ENCODE peak calls at places on chromosomes 5 and 9, in six cellular contexts. One of them, this sample, is unnamed.

GRCh38 chr5:96655085-96655484 is 7.1 kb upstream of the CAST start:
- DNase-seq in esophagus muscularis mucosa: no peak
- DNase-seq in Calu3: no peak
- DNase-seq in stimulated activated CD8-positive, alpha-beta memory T cell treated with anti-CD3 and anti-CD28 coated beads, Interleukin-7, amount 100 ng/mL, for 24 hours: no peak
- DNase-seq in NCI-H1105: no peak
- DNase-seq in GM06990: no peak
- DNase-seq in this sample: no peak

GRCh38 chr5:151695464-151695863 is 8.7 kb upstream of the SPARC start:
- DNase-seq in esophagus muscularis mucosa: no peak
- DNase-seq in stimulated activated CD8-positive, alpha-beta memory T cell treated with anti-CD3 and anti-CD28 coated beads, Interleukin-7, amount 100 ng/mL, for 24 hours: no peak
- DNase-seq in Calu3: no peak
- DNase-seq in NCI-H1105: no peak
- DNase-seq in GM06990: no peak
- DNase-seq in this sample: no peak

GRCh38 chr5:151619812-151620462 is 28.8 kb upstream of the FAT2 start:
- DNase-seq in esophagus muscularis mucosa: no peak
- DNase-seq in NCI-H1105: no peak
- DNase-seq in stimulated activated CD8-positive, alpha-beta memory T cell treated with anti-CD3 and anti-CD28 coated beads, Interleukin-7, amount 100 ng/mL, for 24 hours: no peak
- DNase-seq in GM06990: no peak
- DNase-seq in Calu3: no peak
- DNase-seq in this sample: no peak

GRCh38 chr9:121708768-121709488 is 57.5 kb downstream of the DAB2IP start:
- DNase-seq in GM06990: no peak
- DNase-seq in NCI-H1105: no peak
- DNase-seq in stimulated activated CD8-positive, alpha-beta memory T cell treated with anti-CD3 and anti-CD28 coated beads, Interleukin-7, amount 100 ng/mL, for 24 hours: no peak
- DNase-seq in esophagus muscularis mucosa: no peak
- DNase-seq in Calu3: no peak
- DNase-seq in this sample: no peak

GRCh38 chr5:101163088-101163487 is 260.0 kb upstream of the ST8SIA4 start:
- DNase-seq in NCI-H1105: no peak
- DNase-seq in esophagus muscularis mucosa: no peak
- DNase-seq in Calu3: no peak
- DNase-seq in GM06990: no peak
- DNase-seq in stimulated activated CD8-positive, alpha-beta memory T cell treated with anti-CD3 and anti-CD28 coated beads, Interleukin-7, amount 100 ng/mL, for 24 hours: no peak
- DNase-seq in this sample: no peak

GRCh38 chr9:84697494-84698114 is 28.1 kb downstream of the NTRK2 start:
- DNase-seq in stimulated activated CD8-positive, alpha-beta memory T cell treated with anti-CD3 and anti-CD28 coated beads, Interleukin-7, amount 100 ng/mL, for 24 hours: peak; percentile 10
- DNase-seq in NCI-H1105: peak; percentile 50
- DNase-seq in Calu3: peak; percentile 78
- DNase-seq in GM06990: peak; percentile 25
- DNase-seq in esophagus muscularis mucosa: no peak
- DNase-seq in this sample: peak; percentile 61

GRCh38 chr5:169044982-169045381 is 256.0 kb downstream of the SLIT3 start:
- DNase-seq in stimulated activated CD8-positive, alpha-beta memory T cell treated with anti-CD3 and anti-CD28 coated beads, Interleukin-7, amount 100 ng/mL, for 24 hours: no peak
- DNase-seq in GM06990: no peak
- DNase-seq in NCI-H1105: no peak
- DNase-seq in Calu3: no peak
- DNase-seq in esophagus muscularis mucosa: no peak
- DNase-seq in this sample: no peak

GRCh38 chr9:21993007-21993406 is 1.2 kb downstream of the CDKN2A start:
- DNase-seq in stimulated activated CD8-positive, alpha-beta memory T cell treated with anti-CD3 and anti-CD28 coated beads, Interleukin-7, amount 100 ng/mL, for 24 hours: no peak
- DNase-seq in NCI-H1105: no peak
- DNase-seq in GM06990: no peak
- DNase-seq in esophagus muscularis mucosa: no peak
- DNase-seq in Calu3: no peak
- DNase-seq in this sample: no peak

GRCh38 chr9:129894106-129894823 is 59.0 kb downstream of the USP20 start:
- DNase-seq in NCI-H1105: no peak
- DNase-seq in stimulated activated CD8-positive, alpha-beta memory T cell treated with anti-CD3 and anti-CD28 coated beads, Interleukin-7, amount 100 ng/mL, for 24 hours: no peak
- DNase-seq in GM06990: no peak
- DNase-seq in esophagus muscularis mucosa: no peak
- DNase-seq in Calu3: no peak
- DNase-seq in this sample: no peak

GRCh38 chr5:174177531-174177930 is 132.0 kb downstream of the NSG2 start:
- DNase-seq in GM06990: no peak
- DNase-seq in stimulated activated CD8-positive, alpha-beta memory T cell treated with anti-CD3 and anti-CD28 coated beads, Interleukin-7, amount 100 ng/mL, for 24 hours: no peak
- DNase-seq in NCI-H1105: no peak
- DNase-seq in Calu3: no peak
- DNase-seq in esophagus muscularis mucosa: peak; percentile 68
- DNase-seq in this sample: no peak

GRCh38 chr9:136705564-136705963 is 6.8 kb upstream of the DIPK1B start:
- DNase-seq in stimulated activated CD8-positive, alpha-beta memory T cell treated with anti-CD3 and anti-CD28 coated beads, Interleukin-7, amount 100 ng/mL, for 24 hours: no peak
- DNase-seq in esophagus muscularis mucosa: no peak
- DNase-seq in Calu3: no peak
- DNase-seq in NCI-H1105: no peak
- DNase-seq in GM06990: no peak
- DNase-seq in this sample: no peak

GRCh38 chr9:119968837-119969707 is 599.8 kb upstream of the BRINP1 start:
- DNase-seq in stimulated activated CD8-positive, alpha-beta memory T cell treated with anti-CD3 and anti-CD28 coated beads, Interleukin-7, amount 100 ng/mL, for 24 hours: peak; percentile 8
- DNase-seq in Calu3: peak; percentile 65
- DNase-seq in GM06990: no peak
- DNase-seq in NCI-H1105: peak; percentile 36
- DNase-seq in esophagus muscularis mucosa: no peak
- DNase-seq in this sample: peak; percentile 76

GRCh38 chr9:129131300-129132145 is 20.3 kb downstream of the PTPA start:
- DNase-seq in NCI-H1105: peak; percentile 55
- DNase-seq in stimulated activated CD8-positive, alpha-beta memory T cell treated with anti-CD3 and anti-CD28 coated beads, Interleukin-7, amount 100 ng/mL, for 24 hours: peak; percentile 78
- DNase-seq in esophagus muscularis mucosa: no peak
- DNase-seq in Calu3: peak; percentile 81
- DNase-seq in GM06990: peak; percentile 74
- DNase-seq in this sample: peak; percentile 81

GRCh38 chr5:77211013-77211690 is 672 bp downstream of the PDE8B start:
- DNase-seq in Calu3: peak; percentile 18
- DNase-seq in GM06990: no peak
- DNase-seq in NCI-H1105: no peak
- DNase-seq in stimulated activated CD8-positive, alpha-beta memory T cell treated with anti-CD3 and anti-CD28 coated beads, Interleukin-7, amount 100 ng/mL, for 24 hours: no peak
- DNase-seq in esophagus muscularis mucosa: no peak
- DNase-seq in this sample: no peak

GRCh38 chr5:139658501-139658927 is 10.4 kb downstream of the CXXC5 start:
- DNase-seq in stimulated activated CD8-positive, alpha-beta memory T cell treated with anti-CD3 and anti-CD28 coated beads, Interleukin-7, amount 100 ng/mL, for 24 hours: no peak
- DNase-seq in Calu3: no peak
- DNase-seq in GM06990: no peak
- DNase-seq in NCI-H1105: no peak
- DNase-seq in esophagus muscularis mucosa: no peak
- DNase-seq in this sample: no peak

GRCh38 chr5:74988273-74988983 is 63.9 kb downstream of the GCNT4 start:
- DNase-seq in esophagus muscularis mucosa: no peak
- DNase-seq in Calu3: no peak
- DNase-seq in GM06990: no peak
- DNase-seq in NCI-H1105: no peak
- DNase-seq in stimulated activated CD8-positive, alpha-beta memory T cell treated with anti-CD3 and anti-CD28 coated beads, Interleukin-7, amount 100 ng/mL, for 24 hours: no peak
- DNase-seq in this sample: no peak

This sample was measured in right lobe of liver.